ENCODE peak calls at places on chromosomes 1 and 21, in four cellular contexts. Y, A, R and M are unnamed samples.

GRCh38 chr1:116433283-116434257 is 60.5 kb downstream of the ATP1A1 start:
- DNase-seq in A (no peak), R (peak; percentile 60), Y (peak; percentile 77), M (no peak)

GRCh38 chr1:98386675-98387440 is 274.7 kb upstream of the SNX7 start:
- DNase-seq in A (no peak), Y (no peak), R (peak; percentile 57), M (no peak)

GRCh38 chr1:92478393-92478792 is 8.3 kb downstream of the GFI1 start:
- DNase-seq in A (no peak), Y (no peak), R (no peak), M (no peak)

GRCh38 chr1:85109475-85109874 is 61.2 kb upstream of the MCOLN3 start:
- DNase-seq in R (peak; percentile 65), A (no peak), Y (peak; percentile 53), M (peak; percentile 49)

GRCh38 chr1:81298321-81298720 is 502.4 kb upstream of the ADGRL2 start:
- DNase-seq in Y (no peak), R (no peak), A (no peak), M (no peak)

GRCh38 chr1:86441581-86441980 is 17.6 kb downstream of the CLCA2 start:
- DNase-seq in Y (no peak), A (no peak), R (peak; percentile 28), M (no peak)

GRCh38 chr21:20646431-20646830 is 351.8 kb upstream of the NCAM2 start:
- DNase-seq in R (no peak), Y (no peak), A (no peak), M (no peak)

GRCh38 chr1:167171286-167171929 is 49.3 kb upstream of the POU2F1 start:
- DNase-seq in Y (no peak), A (no peak), R (no peak), M (no peak)

GRCh38 chr1:199854681-199855321 is 172.7 kb upstream of the NR5A2 start:
- DNase-seq in Y (no peak), R (no peak), A (no peak), M (no peak)

GRCh38 chr1:186662752-186663151 is 17.5 kb downstream of the PTGS2 start:
- DNase-seq in R (no peak), A (no peak), Y (no peak), M (no peak)

GRCh38 chr1:39148942-39149341 is 55.6 kb upstream of the MACF1 start:
- DNase-seq in R (no peak), A (no peak), Y (no peak), M (no peak)
- TF ChIP-seq POLR2A in R (no peak), A (no peak), Y (no peak), M (no peak)

GRCh38 chr1:239197871-239198270 is 188.5 kb upstream of the CHRM3 start:
- DNase-seq in Y (no peak), R (no peak), A (no peak), M (no peak)
- H3K9me3 ChIP-seq in Y (no peaks in the 10 kb centered on the region), R (no peaks in the 10 kb centered on the region), A (no peaks in the 10 kb centered on the region), M (no peaks in the 10 kb centered on the region)

DNA sequence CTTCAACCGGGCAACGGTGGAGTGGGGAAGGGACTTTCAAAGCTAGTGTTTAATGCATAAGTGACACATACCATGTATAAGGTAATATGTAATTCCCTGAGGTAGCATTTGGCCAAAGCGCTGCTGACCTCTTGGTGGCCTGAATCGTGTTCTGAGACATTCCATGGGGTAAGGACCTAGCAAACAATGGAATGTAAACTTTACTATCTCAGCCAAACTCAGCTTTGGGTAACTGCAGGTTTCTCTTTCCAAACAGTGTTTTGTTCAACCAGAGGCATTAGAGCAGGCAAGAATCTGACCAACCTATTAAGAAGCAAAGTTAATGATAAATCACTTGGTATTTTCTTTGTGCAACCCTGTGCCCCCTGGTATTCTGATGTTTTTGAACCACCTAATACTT is 22.0 kb downstream of the TGFB2 start:
- DNase-seq in A (no peak), Y (no peak), R (no peak), M (no peak)
- H3K27me3 ChIP-seq in A (no peaks in the 10 kb centered on the region), Y (no peaks in the 10 kb centered on the region), R (no peaks in the 10 kb centered on the region), M (no peaks in the 10 kb centered on the region)

GRCh38 chr1:15942661-15943514 is 33.0 kb downstream of the ZBTB17 start:
- DNase-seq in R (no peak), Y (no peak), A (no peak), M (no peak)

GRCh38 chr1:15939181-15940109 is 36.5 kb downstream of the ZBTB17 start:
- DNase-seq in Y (peak; percentile 28), R (peak; percentile 48), A (no peak), M (peak; percentile 67)

GRCh38 chr1:15940110-15941043 is 35.5 kb downstream of the ZBTB17 start:
- DNase-seq in A (no peak), R (no peak), Y (no peak), M (no peak)

GRCh38 chr1:15941899-15942660 is 33.8 kb downstream of the ZBTB17 start:
- DNase-seq in Y (no peak), A (no peak), R (no peak), M (no peak)

DNA sequence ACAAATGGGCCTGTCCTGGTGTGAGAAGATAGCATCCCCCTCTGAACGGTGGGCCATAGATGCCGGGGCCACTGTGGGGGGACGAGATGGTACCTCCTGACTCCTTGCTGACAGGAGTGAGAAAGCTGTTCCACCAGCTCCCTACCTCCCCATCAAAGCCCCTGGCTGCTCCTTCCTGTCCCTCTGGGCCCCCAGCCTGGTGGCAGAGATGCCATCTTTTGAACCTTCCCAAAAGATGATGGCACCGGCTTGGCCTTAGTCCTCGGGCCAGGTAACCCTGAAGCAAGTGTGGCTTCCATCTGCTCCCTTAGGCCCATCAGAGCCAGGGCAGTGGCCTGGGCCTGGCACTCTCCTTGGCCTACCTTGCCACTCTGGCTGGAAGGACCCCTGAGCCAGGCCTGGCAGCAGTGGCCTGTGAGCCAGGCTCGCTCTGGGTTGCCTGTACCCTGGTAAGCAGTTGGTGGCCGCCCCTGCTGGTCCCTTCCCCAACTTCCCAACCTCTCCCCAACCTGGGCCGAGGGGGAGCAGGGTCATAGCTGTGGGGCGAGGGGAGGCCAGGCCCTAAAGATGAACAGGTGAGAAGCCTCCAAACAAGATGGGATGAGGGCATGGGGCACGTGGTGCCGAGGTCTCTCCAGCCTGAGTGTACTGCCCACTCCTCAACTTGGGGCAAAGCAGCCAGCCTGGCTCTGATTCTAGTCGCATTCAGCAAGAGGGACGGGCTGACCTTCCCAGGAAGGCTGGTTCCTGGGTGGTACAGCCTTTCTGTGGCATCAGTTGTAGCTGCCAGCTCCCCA is 34.7 kb downstream of the ZBTB17 start:
- DNase-seq in R (no peak), Y (no peak), A (no peak), M (no peak)
- TF ChIP-seq POLR2A in R (no peak), Y (no peak), A (no peak), M (no peak)

DNA sequence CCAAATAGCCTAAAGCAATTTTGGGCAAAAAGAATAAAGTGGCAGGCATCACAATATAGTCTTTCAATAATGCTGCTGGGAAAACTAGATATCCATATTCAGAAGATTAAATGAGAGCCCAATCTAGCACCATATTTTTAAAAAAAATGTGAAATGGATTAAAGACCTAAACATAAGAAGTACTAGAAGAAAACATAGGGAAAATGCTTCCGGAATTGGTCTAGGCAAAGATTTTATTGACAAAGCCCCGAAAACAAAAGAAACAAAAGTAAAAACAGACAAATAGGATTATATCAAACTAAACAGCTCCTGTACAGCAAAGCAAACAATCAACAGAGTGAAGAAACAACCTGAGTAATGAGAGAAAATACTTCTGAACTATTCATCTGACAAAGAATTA is 48.6 kb upstream of the KCNK1 start:
- DNase-seq in A (no peak), R (no peak), Y (no peak), M (no peak)
- H3K9me3 ChIP-seq in A (peaks cover 15% of the 10 kb centered on the region), R (peaks cover 20% of the 10 kb centered on the region), Y (peaks cover 4% of the 10 kb centered on the region), M (peaks cover 8% of the 10 kb centered on the region)

DNA sequence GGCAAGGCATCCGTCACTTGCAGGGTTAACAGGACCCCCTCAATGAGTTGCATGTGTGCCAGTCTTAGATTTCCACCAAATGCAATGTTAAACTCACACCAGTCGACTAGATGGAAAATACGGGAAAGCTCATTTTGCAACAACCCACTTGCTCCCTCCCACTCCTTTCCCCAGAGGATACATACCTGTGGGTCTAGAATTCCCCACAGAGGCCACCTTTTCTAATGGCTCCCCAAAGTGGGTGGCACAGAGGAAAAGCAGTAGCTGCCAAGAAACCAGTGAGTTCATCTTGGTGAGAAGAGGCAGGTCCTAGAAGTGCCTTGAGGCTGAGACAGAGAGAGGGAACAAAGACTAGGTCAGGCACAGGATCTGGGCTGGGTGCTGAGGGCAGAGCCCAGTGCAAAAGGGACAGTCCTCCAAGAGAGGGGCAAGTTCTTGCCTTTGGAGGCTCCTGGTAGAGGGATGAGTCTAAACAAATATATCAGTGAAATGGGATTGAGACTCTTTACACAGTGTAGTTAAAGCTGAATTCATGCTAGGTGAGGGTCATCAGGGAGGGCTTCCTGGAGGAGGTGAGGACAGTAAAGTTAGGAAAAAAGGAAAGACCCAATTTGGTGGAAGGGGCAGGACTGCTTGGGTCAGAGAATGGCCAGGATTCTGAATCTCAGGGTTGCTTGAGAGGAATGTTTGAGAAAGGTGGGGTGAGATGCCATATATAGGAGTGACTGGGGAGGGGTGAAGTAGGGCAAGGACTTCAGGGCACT is 3.5 kb downstream of the KISS1 start:
- DNase-seq in A (no peak), Y (no peak), R (no peak), M (no peak)
- H3K27me3 ChIP-seq in A (peaks cover 42% of the 10 kb centered on the region), Y (no peaks in the 10 kb centered on the region), R (peaks cover 53% of the 10 kb centered on the region), M (no peaks in the 10 kb centered on the region)

GRCh38 chr21:34889537-34890257 is 159.4 kb downstream of the RUNX1 start:
- DNase-seq in A (peak; percentile 47), Y (peak; percentile 79), R (peak; percentile 85), M (peak; percentile 78)

GRCh38 chr21:34889287-34889536 is 159.9 kb downstream of the RUNX1 start:
- DNase-seq in A (no peak), Y (peak; percentile 44), R (peak; percentile 50), M (peak; percentile 75)

GRCh38 chr21:34887729-34888568 is 161.2 kb downstream of the RUNX1 start:
- DNase-seq in A (peak; percentile 54), Y (peak; percentile 88), R (peak; percentile 77), M (peak; percentile 87)

GRCh38 chr21:34890258-34890723 is 158.8 kb downstream of the RUNX1 start:
- DNase-seq in A (no peak), Y (no peak), R (no peak), M (no peak)

GRCh38 chr21:34888569-34889286 is 160.4 kb downstream of the RUNX1 start:
- DNase-seq in Y (peak; percentile 95), A (peak; percentile 88), R (peak; percentile 96), M (peak; percentile 96)
- TF ChIP-seq POLR2A in Y (peak; percentile 88), A (peak; percentile 95), R (peak; percentile 97), M (peak; percentile 99)

DNA sequence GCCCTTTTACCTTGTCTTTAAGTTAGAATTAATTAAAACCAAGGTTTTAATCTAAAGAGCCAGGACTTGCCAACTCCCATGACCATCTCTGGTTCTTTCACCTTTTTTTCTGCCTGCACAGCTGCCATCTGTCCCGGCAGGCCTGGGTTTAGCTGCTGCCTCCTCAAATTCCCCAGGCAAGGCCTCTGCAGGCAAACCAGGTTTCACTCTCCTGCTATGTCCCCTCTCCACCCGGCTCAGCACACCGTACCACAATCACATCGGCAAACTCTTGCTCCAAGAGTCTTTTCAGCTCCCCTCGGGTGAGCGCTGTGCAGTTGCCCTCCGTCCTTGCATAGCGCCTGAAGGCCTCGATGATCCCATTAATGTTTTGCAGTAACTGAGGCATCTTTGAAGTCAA is 2.2 kb downstream of the CRNN start:
- DNase-seq in A (no peak), R (no peak), Y (no peak), M (no peak)
- H3K9me3 ChIP-seq in A (no peaks in the 10 kb centered on the region), R (no peaks in the 10 kb centered on the region), Y (no peaks in the 10 kb centered on the region), M (no peaks in the 10 kb centered on the region)